ENCODE peak calls at places on chromosomes 5 and 9, in eight cellular contexts. S is activated CD8-positive, alpha-beta T cell treated with anti-CD3 and anti-CD28 coated beads for 36 hours; L is cardiac fibroblast; B is psoas muscle; E is RPMI7951; H is stimulated activated CD4-positive, alpha-beta T cell treated with anti-CD3 and anti-CD28 coated beads, Interleukin-2, amount 100 ng/mL, for 48 hours; D is renal cortical epithelial cell; V is KBM-7. Y is an unnamed sample.

GRCh38 chr5:38672059-38672791 is 115.8 kb upstream of the LIFR start:
- DNase-seq in S (no peak), L (peak), B (no peak), E (peak), H (no peak), D (peak), V (no peak), Y (peak)

GRCh38 chr5:28483327-28484025 is 1445.1 kb upstream of the CDH9 start:
- DNase-seq in S (no peak), L (no peak), B (no peak), E (no peak), H (no peak), D (no peak), V (no peak), Y (no peak)

GRCh38 chr5:127400946-127401670 is 110.5 kb downstream of the MEGF10 start:
- DNase-seq in S (no peak), L (no peak), B (no peak), E (peak), H (no peak), D (no peak), V (peak), Y (peak)

GRCh38 chr9:127574089-127574921 is 37.8 kb upstream of the STXBP1 start:
- DNase-seq in S (peak), L (no peak), B (no peak), E (peak), H (no peak), D (peak), V (no peak), Y (peak)

GRCh38 chr9:111158375-111158774 is 120.1 kb upstream of the LPAR1 start:
- DNase-seq in S (no peak), L (no peak), B (no peak), E (peak), H (no peak), D (no peak), V (no peak), Y (no peak)

GRCh38 chr9:2559212-2560152 is 62.1 kb upstream of the VLDLR start:
- DNase-seq in S (no peak), L (peak), B (peak), E (peak), H (no peak), D (peak), V (no peak), Y (peak)

GRCh38 chr9:136808075-136808780 is 480 bp downstream of the RABL6 start:
- DNase-seq in S (peak), L (no peak), B (peak), E (no peak), H (peak), D (no peak), V (no peak), Y (no peak)

GRCh38 chr5:139651863-139652787 is 4.0 kb downstream of the CXXC5 start:
- DNase-seq in S (peak), L (peak), B (peak), E (peak), H (no peak), D (peak), V (peak), Y (peak)

GRCh38 chr5:126536874-126537273 is 58.1 kb downstream of the ALDH7A1 start:
- DNase-seq in S (no peak), L (peak), B (no peak), E (no peak), H (no peak), D (no peak), V (no peak), Y (no peak)

GRCh38 chr5:106959447-106959846 is 711.3 kb downstream of the EFNA5 start:
- DNase-seq in S (no peak), L (no peak), B (no peak), E (no peak), H (no peak), D (peak), V (no peak), Y (peak)

GRCh38 chr5:172766287-172767104 is 4.5 kb downstream of the DUSP1 start:
- DNase-seq in S (no peak), L (peak), B (peak), E (peak), H (no peak), D (peak), V (no peak), Y (peak)

Y was measured in astrocyte of the hippocampus.